ENCODE peak calls at places on chromosomes 11 and 22, in six cellular contexts. One of them, this sample, is unnamed.
A peak's percentile ranks its signal among the peaks of the same experiment; 100 is the strongest.

GRCh38 chr11:2303627-2304155 is 1.9 kb downstream of the TSPAN32 start:
- DNase-seq in psoas muscle: no peak
- DNase-seq in adrenal gland: no peak
- DNase-seq in NCI-H1105: no peak
- DNase-seq in DMS153: no peak
- DNase-seq in NCI-H1417: no peak
- DNase-seq in this sample: no peak

GRCh38 chr11:1005913-1006312 is 30.6 kb downstream of the MUC6 start:
- DNase-seq in NCI-H1417: peak; percentile 73
- DNase-seq in psoas muscle: peak; percentile 48
- DNase-seq in DMS153: peak; percentile 81
- DNase-seq in adrenal gland: no peak
- DNase-seq in NCI-H1105: peak; percentile 93
- DNase-seq in this sample: peak; percentile 22

GRCh38 chr22:20128902-20129746 is 2.5 kb upstream of the ZDHHC8 start:
- DNase-seq in adrenal gland: peak; percentile 69
- DNase-seq in DMS153: peak; percentile 26
- DNase-seq in NCI-H1105: peak; percentile 21
- DNase-seq in psoas muscle: no peak
- DNase-seq in NCI-H1417: peak; percentile 11
- DNase-seq in this sample: no peak

GRCh38 chr11:46489668-46490560 is 98.3 kb upstream of the CHRM4 start:
- DNase-seq in NCI-H1105: peak; percentile 34
- DNase-seq in NCI-H1417: peak; percentile 57
- DNase-seq in adrenal gland: no peak
- DNase-seq in DMS153: peak; percentile 18
- DNase-seq in psoas muscle: no peak
- DNase-seq in this sample: peak; percentile 41

GRCh38 chr11:78331711-78332110 is 85.9 kb downstream of the GAB2 start:
- DNase-seq in NCI-H1417: no peak
- DNase-seq in psoas muscle: no peak
- DNase-seq in adrenal gland: no peak
- DNase-seq in DMS153: no peak
- DNase-seq in NCI-H1105: no peak
- DNase-seq in this sample: no peak

GRCh38 chr22:36340621-36341020 is 47.1 kb downstream of the MYH9 start:
- DNase-seq in adrenal gland: no peak
- DNase-seq in psoas muscle: no peak
- DNase-seq in DMS153: no peak
- DNase-seq in NCI-H1105: no peak
- DNase-seq in NCI-H1417: no peak
- DNase-seq in this sample: no peak

GRCh38 chr11:86162257-86162656 is 82.3 kb upstream of the EED start:
- DNase-seq in NCI-H1105: no peak
- DNase-seq in psoas muscle: peak; percentile 39
- DNase-seq in DMS153: no peak
- DNase-seq in NCI-H1417: no peak
- DNase-seq in adrenal gland: peak; percentile 43
- DNase-seq in this sample: no peak

GRCh38 chr22:30079952-30080533 is at the start of gene HORMAD2:
- DNase-seq in DMS153: no peak
- DNase-seq in adrenal gland: peak; percentile 7
- DNase-seq in NCI-H1105: no peak
- DNase-seq in psoas muscle: no peak
- DNase-seq in NCI-H1417: no peak
- DNase-seq in this sample: no peak

GRCh38 chr11:95732930-95733602 is 56.5 kb downstream of the FAM76B start:
- DNase-seq in NCI-H1105: no peak
- DNase-seq in adrenal gland: no peak
- DNase-seq in NCI-H1417: no peak
- DNase-seq in psoas muscle: no peak
- DNase-seq in DMS153: no peak
- DNase-seq in this sample: no peak

GRCh38 chr11:36300651-36301050 is 4.6 kb downstream of the PRR5L start:
- DNase-seq in NCI-H1105: peak; percentile 15
- DNase-seq in psoas muscle: peak; percentile 24
- DNase-seq in adrenal gland: peak; percentile 72
- DNase-seq in NCI-H1417: no peak
- DNase-seq in DMS153: no peak
- DNase-seq in this sample: peak; percentile 15

GRCh38 chr11:35525501-35526175 is at the start of gene PAMR1:
- DNase-seq in DMS153: peak; percentile 32
- DNase-seq in psoas muscle: peak; percentile 57
- DNase-seq in NCI-H1105: peak; percentile 9
- DNase-seq in NCI-H1417: no peak
- DNase-seq in adrenal gland: peak; percentile 43
- DNase-seq in this sample: no peak

This sample was measured in NCI-H1092.